ENCODE peak calls at places on chromosomes 3 and 15, in nine cellular contexts. F is pancreas, R is cardiac fibroblast, I is A549, S is astrocyte of the spinal cord, J is Peyer's patch, B is fibroblast of pulmonary artery, C is brain microvascular endothelial cell, G is mucosa of descending colon. E is an unnamed sample.

GRCh38 chr3:171812811-171813210 is 2.5 kb upstream of the PLD1 start:
- DNase-seq in B (no peak), J (no peak), I (no peak), R (no peak), C (no peak), F (no peak), S (no peak), G (no peak), E (no peak)

GRCh38 chr15:85607842-85608241 is 186.9 kb downstream of the KLHL25 start:
- DNase-seq in J (no peak), S (peak; percentile 88), C (peak; percentile 78), R (peak; percentile 84), I (peak; percentile 51), B (peak; percentile 90), G (no peak), F (no peak), E (peak; percentile 92)

GRCh38 chr3:112746675-112747276 is 99.9 kb downstream of the CD200R1L start:
- DNase-seq in G (no peak), J (no peak), B (peak; percentile 89), I (peak; percentile 79), F (no peak), R (peak; percentile 91), S (no peak), C (peak; percentile 64), E (no peak)

GRCh38 chr15:25730918-25731317 is 132.2 kb downstream of the ATP10A start:
- DNase-seq in I (no peak), J (no peak), B (no peak), R (no peak), G (no peak), S (no peak), F (no peak), C (no peak), E (no peak)

GRCh38 chr3:157128771-157129671 is 30.9 kb downstream of the CCNL1 start:
- DNase-seq in R (peak; percentile 79), S (peak; percentile 67), F (no peak), B (peak; percentile 78), J (peak; percentile 76), G (peak; percentile 80), C (peak; percentile 57), I (peak; percentile 38), E (no peak)

GRCh38 chr3:23246651-23247050 is 43.5 kb downstream of the UBE2E2 start:
- DNase-seq in S (no peak), C (no peak), F (no peak), I (no peak), B (no peak), R (no peak), J (no peak), G (no peak), E (no peak)

GRCh38 chr3:156997351-156997750 is 162.6 kb downstream of the CCNL1 start:
- DNase-seq in I (no peak), F (no peak), R (peak; percentile 32), S (peak; percentile 29), G (no peak), C (no peak), B (peak; percentile 36), J (no peak), E (peak; percentile 33)

GRCh38 chr3:47012342-47013230 is 33.1 kb downstream of the NBEAL2 start:
- DNase-seq in R (no peak), J (no peak), I (no peak), F (no peak), G (no peak), B (no peak), C (no peak), S (no peak), E (no peak)

GRCh38 chr3:142808103-142808917 is 80.6 kb downstream of the PCOLCE2 start:
- DNase-seq in J (no peak), C (peak; percentile 57), R (peak; percentile 55), B (peak; percentile 72), F (no peak), G (no peak), S (peak; percentile 76), I (peak; percentile 68), E (peak; percentile 87)

GRCh38 chr3:188553569-188553968 is 399.6 kb downstream of the LPP start:
- DNase-seq in I (no peak), R (no peak), J (no peak), F (no peak), S (no peak), B (no peak), G (no peak), C (no peak), E (peak; percentile 20)

GRCh38 chr15:70247281-70247680 is 149.6 kb upstream of the TLE3 start:
- DNase-seq in R (no peak), B (no peak), C (no peak), S (no peak), I (no peak), G (no peak), J (peak; percentile 46), F (no peak), E (no peak)

GRCh38 chr3:55481067-55481917 is 5.8 kb downstream of the WNT5A start:
- DNase-seq in I (no peak), C (peak; percentile 59), R (peak; percentile 52), J (no peak), S (peak; percentile 73), F (peak; percentile 73), G (peak; percentile 36), B (peak; percentile 53), E (peak; percentile 87)
- H3K4me3 ChIP-seq in I (peak overlapping the region; percentile 26), C (peak overlapping the region; percentile 90), R (peak overlapping the region; percentile 39), J (peak overlapping the region; percentile 43), S (peak overlapping the region; percentile 73), F (peak overlapping the region; percentile 4), G (no peak overlapping the region), B (peak overlapping the region; percentile 50), E (peak overlapping the region; percentile 73)

GRCh38 chr3:24684506-24685023 is 189.9 kb upstream of the THRB start:
- DNase-seq in F (no peak), G (no peak), B (no peak), S (no peak), J (no peak), C (no peak), I (no peak), R (no peak), E (no peak)

GRCh38 chr3:24683090-24683489 is 188.4 kb upstream of the THRB start:
- DNase-seq in F (no peak), B (no peak), I (no peak), G (no peak), R (peak; percentile 36), S (no peak), C (no peak), J (no peak), E (no peak)

GRCh38 chr3:24682141-24682547 is 187.5 kb upstream of the THRB start:
- DNase-seq in G (no peak), R (peak; percentile 68), I (no peak), S (peak; percentile 44), C (peak; percentile 33), F (no peak), B (peak; percentile 13), J (no peak), E (peak; percentile 55)

GRCh38 chr3:24686764-24687163 is 192.1 kb upstream of the THRB start:
- DNase-seq in C (peak; percentile 81), S (peak; percentile 83), R (peak; percentile 53), I (no peak), J (no peak), F (no peak), G (no peak), B (peak; percentile 37), E (peak; percentile 72)

GRCh38 chr3:24683511-24684384 is 189.1 kb upstream of the THRB start:
- DNase-seq in C (peak; percentile 61), G (no peak), I (peak; percentile 67), J (no peak), B (peak; percentile 82), S (peak; percentile 66), R (peak; percentile 83), F (no peak), E (peak; percentile 49)
- TF ChIP-seq CTCF in C (peak; percentile 72), G (no peak), I (peak; percentile 89), J (peak; percentile 37), B (peak; percentile 72), S (peak; percentile 63), R (peak; percentile 58), F (peak; percentile 43), E (peak; percentile 48)

GRCh38 chr3:31314261-31314660 is 218.5 kb upstream of the STT3B start:
- DNase-seq in I (no peak), S (no peak), B (peak; percentile 12), G (no peak), J (no peak), F (no peak), R (peak; percentile 7), C (no peak), E (no peak)

GRCh38 chr3:31321620-31322019 is 211.1 kb upstream of the STT3B start:
- DNase-seq in B (peak; percentile 22), J (no peak), R (no peak), G (no peak), F (no peak), C (no peak), S (no peak), I (no peak), E (no peak)

GRCh38 chr3:31319332-31319731 is 213.4 kb upstream of the STT3B start:
- DNase-seq in C (no peak), S (no peak), J (no peak), B (no peak), F (no peak), I (no peak), R (no peak), G (no peak), E (no peak)
- H3K4me3 ChIP-seq in C (no peak overlapping the region), S (no peak overlapping the region), J (no peak overlapping the region), B (no peak overlapping the region), F (no peak overlapping the region), I (no peak overlapping the region), R (no peak overlapping the region), G (no peak overlapping the region), E (no peak overlapping the region)

GRCh38 chr15:33071451-33071850 is 123.1 kb downstream of the FMN1 start:
- DNase-seq in J (no peak), I (no peak), B (no peak), G (no peak), S (no peak), R (no peak), C (no peak), F (no peak), E (no peak)

GRCh38 chr15:33069161-33069560 is 125.4 kb downstream of the FMN1 start:
- DNase-seq in G (no peak), B (no peak), C (no peak), I (no peak), S (no peak), R (no peak), F (no peak), J (no peak), E (no peak)

GRCh38 chr15:33076937-33077336 is 117.6 kb downstream of the FMN1 start:
- DNase-seq in J (no peak), R (no peak), S (no peak), B (no peak), F (no peak), G (no peak), I (no peak), C (no peak), E (no peak)

GRCh38 chr15:33074942-33075341 is 119.6 kb downstream of the FMN1 start:
- DNase-seq in J (peak; percentile 52), I (no peak), S (no peak), B (no peak), G (no peak), R (no peak), F (no peak), C (no peak), E (no peak)
- TF ChIP-seq CTCF in J (no peak), I (no peak), S (no peak), B (no peak), G (no peak), R (no peak), F (no peak), C (no peak), E (no peak)

GRCh38 chr3:52280046-52280445 is 1.6 kb upstream of the WDR82 start:
- DNase-seq in G (no peak), J (no peak), I (no peak), B (peak; percentile 70), C (no peak), F (no peak), R (peak; percentile 68), S (peak; percentile 41), E (peak; percentile 52)
- H3K4me3 ChIP-seq in G (no peak overlapping the region), J (no peak overlapping the region), I (no peak overlapping the region), B (peak overlapping the region; percentile 4), C (no peak overlapping the region), F (no peak overlapping the region), R (no peak overlapping the region), S (no peak overlapping the region), E (no peak overlapping the region)